ENCODE peak calls at places on chromosomes 13 and 19, in four cellular contexts. N is uterus, T is fibroblast of lung, J is GM23338. G is an unnamed sample.

GRCh38 chr19:913080-913748 is at the start of gene R3HDM4:
- DNase-seq in J (peak; percentile 68), T (peak; percentile 56), N (peak; percentile 70), G (no peak)

GRCh38 chr13:73261739-73262216 is 203.0 kb downstream of the KLF5 start:
- DNase-seq in T (no peak), J (no peak), N (no peak), G (no peak)

GRCh38 chr13:47678201-47678963 is 322.7 kb downstream of the SUCLA2 start:
- DNase-seq in T (peak; percentile 63), J (no peak), N (no peak), G (no peak)

GRCh38 chr19:44741258-44741731 is 7.2 kb upstream of the BCL3 start:
- DNase-seq in J (no peak), N (no peak), T (peak; percentile 50), G (no peak)

GRCh38 chr13:47213057-47213456 is 316.2 kb upstream of the HTR2A start:
- DNase-seq in T (peak; percentile 43), J (no peak), N (no peak), G (no peak)

GRCh38 chr13:39663958-39664357 is 8.5 kb downstream of the COG6 start:
- DNase-seq in J (no peak), T (no peak), N (no peak), G (no peak)

GRCh38 chr13:46831588-46832194 is 34.7 kb upstream of the ESD start:
- DNase-seq in T (peak; percentile 41), N (peak; percentile 36), J (peak; percentile 71), G (peak; percentile 10)

GRCh38 chr13:94816256-94816655 is 103.9 kb upstream of the SOX21 start:
- DNase-seq in T (no peak), J (no peak), N (no peak), G (no peak)

GRCh38 chr13:113740286-113740556 is 18.8 kb upstream of the TMEM255B start:
- DNase-seq in N (no peak), T (no peak), J (no peak), G (no peak)
- H3K4me3 ChIP-seq in N (no peak overlapping the region), T (no peak overlapping the region), J (no peak overlapping the region), G (no peak overlapping the region)

GRCh38 chr19:11251650-11252314 is 10.5 kb downstream of the DOCK6 start:
- DNase-seq in T (no peak), N (no peak), J (no peak), G (no peak)

GRCh38 chr19:11252665-11253355 is 9.5 kb downstream of the DOCK6 start:
- DNase-seq in J (peak; percentile 17), N (no peak), T (no peak), G (no peak)

GRCh38 chr19:11256189-11256588 is 6.1 kb downstream of the DOCK6 start:
- DNase-seq in J (no peak), T (no peak), N (no peak), G (no peak)

GRCh38 chr19:11257827-11258380 is 4.4 kb downstream of the DOCK6 start:
- DNase-seq in N (no peak), T (no peak), J (no peak), G (no peak)

DNA sequence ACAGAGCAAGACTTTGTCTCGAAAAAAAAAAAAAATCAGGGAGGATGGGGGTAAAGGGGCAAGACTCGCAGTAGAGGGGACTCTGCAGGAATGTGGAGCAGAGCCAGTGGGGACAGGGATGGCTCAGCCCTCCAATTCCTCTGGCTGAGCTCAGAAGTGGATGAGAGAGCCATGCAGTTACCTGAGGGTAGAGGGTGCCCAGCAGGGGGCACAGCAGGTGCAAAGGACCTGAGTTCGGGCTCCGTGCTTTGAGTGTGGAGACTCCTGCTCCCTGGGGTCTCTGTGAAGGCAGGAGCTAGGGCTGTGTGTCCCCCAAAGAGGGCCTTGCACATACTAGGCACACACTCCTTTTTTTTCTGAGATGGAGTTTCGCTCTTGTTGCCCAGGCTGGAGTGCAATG is 7.7 kb downstream of the DOCK6 start:
- DNase-seq in J (peak; percentile 20), N (no peak), T (no peak), G (no peak)
- TF ChIP-seq CTCF in J (no peak), N (no peak), T (no peak), G (peak; percentile 26)

GRCh38 chr19:14669940-14670339 is 4.7 kb downstream of the ADGRE3 start:
- DNase-seq in J (no peak), N (no peak), T (no peak), G (no peak)
- H3K36me3 ChIP-seq in J (no peaks in the 10 kb centered on the region), N (no peaks in the 10 kb centered on the region), T (no peaks in the 10 kb centered on the region), G (no peaks in the 10 kb centered on the region)

GRCh38 chr19:18418034-18418724 is 1.0 kb upstream of the SSBP4 start:
- DNase-seq in T (no peak), N (no peak), J (no peak), G (no peak)
- H3K4me3 ChIP-seq in T (peak overlapping the region; percentile 12), N (no peak overlapping the region), J (peak overlapping the region; percentile 73), G (peak overlapping the region; percentile 14)

DNA sequence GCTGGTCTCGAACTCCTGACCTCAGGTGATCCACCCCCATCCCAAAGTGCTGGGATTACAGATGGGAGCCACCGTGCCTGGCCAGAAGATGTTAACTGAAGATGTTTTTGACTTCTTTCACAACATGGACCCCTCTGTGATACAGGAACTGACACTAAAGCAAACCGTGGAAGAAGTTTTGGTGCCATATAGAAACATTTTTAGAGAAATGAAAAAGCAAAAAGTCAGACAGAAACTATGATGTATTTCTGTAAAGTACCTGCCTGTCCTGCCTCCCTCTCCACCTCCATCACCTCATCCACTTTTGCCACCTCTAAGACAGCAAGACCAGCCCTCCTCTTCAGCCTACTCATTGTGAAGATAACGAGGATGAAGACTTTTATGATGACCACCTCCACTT is 11.3 kb downstream of the FBXO27 start:
- DNase-seq in J (no peak), N (no peak), T (no peak), G (no peak)
- TF ChIP-seq CTCF in J (no peak), N (no peak), T (no peak), G (no peak)

GRCh38 chr13:113491982-113492381 is 1.5 kb upstream of the DCUN1D2 start:
- DNase-seq in J (no peak), T (no peak), N (no peak), G (no peak)

GRCh38 chr13:113497217-113497616 is 6.7 kb upstream of the DCUN1D2 start:
- DNase-seq in N (no peak), J (no peak), T (no peak), G (no peak)

GRCh38 chr13:113491418-113491883 is 940 bp upstream of the DCUN1D2 start:
- DNase-seq in J (peak; percentile 76), T (peak; percentile 27), N (no peak), G (no peak)

GRCh38 chr13:113493315-113493951 is 2.9 kb upstream of the DCUN1D2 start:
- DNase-seq in J (no peak), N (no peak), T (peak; percentile 97), G (peak; percentile 96)

GRCh38 chr13:113495494-113496251 is 5.2 kb upstream of the DCUN1D2 start:
- DNase-seq in T (peak; percentile 48), N (no peak), J (peak; percentile 79), G (no peak)
- H3K36me3 ChIP-seq in T (peaks cover 30% of the 10 kb centered on the region), N (no peaks in the 10 kb centered on the region), J (peaks cover 34% of the 10 kb centered on the region), G (peaks cover 7% of the 10 kb centered on the region)

GRCh38 chr19:8086849-8087248 is 34.3 kb downstream of the CCL25 start:
- DNase-seq in N (no peak), T (no peak), J (no peak), G (no peak)

GRCh38 chr19:8083141-8083540 is 30.6 kb downstream of the CCL25 start:
- DNase-seq in N (no peak), J (no peak), T (no peak), G (no peak)

GRCh38 chr19:8084152-8084551 is 31.6 kb downstream of the CCL25 start:
- DNase-seq in T (no peak), N (no peak), J (no peak), G (no peak)

GRCh38 chr19:8087876-8088275 is 35.3 kb downstream of the CCL25 start:
- DNase-seq in T (no peak), J (no peak), N (no peak), G (no peak)

GRCh38 chr19:8085606-8086464 is 33.3 kb downstream of the CCL25 start:
- DNase-seq in J (no peak), N (no peak), T (no peak), G (no peak)
- H3K4me3 ChIP-seq in J (no peak overlapping the region), N (no peak overlapping the region), T (no peak overlapping the region), G (no peak overlapping the region)

DNA sequence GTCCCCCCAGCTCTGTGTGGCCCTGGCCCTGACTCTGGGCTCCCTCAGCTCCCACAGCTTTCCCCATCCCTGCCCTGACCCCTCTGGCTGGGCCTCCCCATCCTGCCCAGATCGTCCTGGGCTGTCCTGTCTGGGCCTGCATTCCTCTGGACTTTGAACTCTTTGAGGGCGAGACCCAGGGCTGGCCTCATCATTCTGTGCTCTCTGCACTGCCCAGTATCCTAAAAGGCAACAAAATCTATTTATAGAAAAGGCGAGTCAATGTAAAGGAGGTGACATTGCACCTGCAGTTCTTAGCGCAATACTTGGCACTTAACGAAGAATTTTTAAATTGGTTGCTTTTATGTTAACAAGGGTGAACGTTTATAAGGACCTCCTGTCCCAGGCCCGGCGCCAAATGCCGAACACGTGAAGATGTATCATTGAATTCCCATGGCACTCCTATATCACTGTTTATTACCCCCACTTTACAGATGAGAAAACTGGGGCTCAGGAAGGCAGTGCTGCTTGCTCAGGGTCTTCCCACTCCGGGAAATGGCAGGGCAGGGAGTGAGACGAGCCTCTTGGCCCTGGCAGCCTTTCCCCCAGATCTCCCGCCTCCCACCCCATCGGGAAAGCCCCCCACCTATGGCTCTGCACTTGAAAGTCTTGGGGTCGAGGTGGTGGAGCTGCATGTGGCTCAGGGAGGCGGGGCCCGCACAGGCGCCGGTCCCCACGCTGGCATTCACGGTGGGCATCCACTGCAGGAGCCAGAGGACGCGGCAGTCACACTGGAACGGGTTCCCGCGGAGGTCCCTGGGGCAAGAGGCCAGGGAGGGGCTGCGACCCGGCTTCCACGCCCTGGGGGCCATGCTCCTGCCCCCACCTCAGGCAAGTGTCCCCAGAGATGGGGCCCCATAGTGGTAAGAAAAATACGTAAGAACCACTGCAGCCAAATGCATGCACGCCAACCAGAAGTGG is 3.8 kb downstream of the LGI4 start:
- DNase-seq in J (no peak), T (no peak), N (no peak), G (no peak)
- TF ChIP-seq CTCF in J (no peak), T (no peak), N (no peak), G (no peak)

GRCh38 chr13:29523199-29523931 is 72.1 kb downstream of the SLC7A1 start:
- DNase-seq in J (no peak), T (peak; percentile 72), N (no peak), G (no peak)

GRCh38 chr13:29524176-29524575 is 71.3 kb downstream of the SLC7A1 start:
- DNase-seq in T (no peak), N (no peak), J (no peak), G (no peak)

GRCh38 chr13:29525757-29526156 is 69.7 kb downstream of the SLC7A1 start:
- DNase-seq in J (no peak), N (no peak), T (no peak), G (no peak)

GRCh38 chr13:29526741-29527140 is 68.7 kb downstream of the SLC7A1 start:
- DNase-seq in T (no peak), J (no peak), N (no peak), G (no peak)

GRCh38 chr13:29524641-29525040 is 70.8 kb downstream of the SLC7A1 start:
- DNase-seq in T (no peak), N (no peak), J (no peak), G (no peak)
- H3K36me3 ChIP-seq in T (peaks cover 12% of the 10 kb centered on the region), N (no peaks in the 10 kb centered on the region), J (peaks cover 35% of the 10 kb centered on the region), G (peaks cover 16% of the 10 kb centered on the region)

GRCh38 chr13:30169442-30169841 is 137.9 kb downstream of the KATNAL1 start:
- DNase-seq in N (no peak), J (no peak), T (no peak), G (no peak)
- H3K4me3 ChIP-seq in N (no peak overlapping the region), J (no peak overlapping the region), T (no peak overlapping the region), G (no peak overlapping the region)

G was measured in kidney epithelial cell.